ENCODE peak calls at places on chromosomes 7 and 10, in six cellular contexts. G is tibial nerve, S is neural crest cell, P is HepG2, L is suprapubic skin, R is AG04449. Y is an unnamed sample.

GRCh38 chr7:143341842-143342241 is 20.7 kb downstream of the FAM131B start:
- DNase-seq in G (no peak), S (no peak), P (no peak), L (no peak), R (no peak), Y (no peak)

GRCh38 chr10:88652621-88653020 is 11.6 kb upstream of the LIPF start:
- DNase-seq in G (no peak), S (no peak), P (no peak), L (no peak), R (no peak), Y (no peak)

GRCh38 chr10:48932831-48933670 is 6.6 kb downstream of the LRRC18 start:
- DNase-seq in G (no peak), S (no peak), P (no peak), L (no peak), R (no peak), Y (no peak)

GRCh38 chr7:128035712-128036111 is 4.5 kb upstream of the LRRC4 start:
- DNase-seq in G (no peak), S (no peak), P (peak), L (no peak), R (no peak), Y (no peak)

GRCh38 chr10:10865303-10865702 is 152.4 kb upstream of the CELF2 start:
- DNase-seq in G (no peak), S (no peak), P (no peak), L (no peak), R (no peak), Y (no peak)

GRCh38 chr10:7311256-7312178 is 99.3 kb downstream of the SFMBT2 start:
- DNase-seq in G (no peak), S (no peak), P (no peak), L (no peak), R (no peak), Y (no peak)

GRCh38 chr7:2701832-2702593 is 14.0 kb downstream of the AMZ1 start:
- DNase-seq in G (peak), S (no peak), P (no peak), L (peak), R (no peak), Y (no peak)

GRCh38 chr10:3820255-3820654 is 35.2 kb upstream of the KLF6 start:
- DNase-seq in G (no peak), S (no peak), P (no peak), L (no peak), R (no peak), Y (no peak)

GRCh38 chr10:79562135-79562756 is 2.0 kb upstream of the SFTPA2 start:
- DNase-seq in G (peak), S (peak), P (peak), L (no peak), R (peak), Y (no peak)

GRCh38 chr7:69429817-69430501 is 168.3 kb upstream of the AUTS2 start:
- DNase-seq in G (peak), S (no peak), P (no peak), L (no peak), R (no peak), Y (no peak)

Y was measured in omental fat pad.